ENCODE peak calls at places on chromosomes 6 and 20, in six cellular contexts. One of them, this sample, is unnamed. For H3K4me1, the result is how much of the 10 kb centered on the place peaks cover.

GRCh38 chr6:142387997-142388815 is 86.4 kb downstream of the ADGRG6 start:
- DNase-seq in hepatocyte: peak
- DNase-seq in heart right ventricle: no peak
- DNase-seq in fibroblast of lung: peak
- DNase-seq in mammary epithelial cell: peak
- DNase-seq in suprapubic skin: no peak
- DNase-seq in this sample: no peak

GRCh38 chr6:131979515-131980337 is 28.6 kb upstream of the CCN2 start:
- DNase-seq in mammary epithelial cell: peak
- DNase-seq in heart right ventricle: no peak
- DNase-seq in suprapubic skin: no peak
- DNase-seq in fibroblast of lung: peak
- DNase-seq in hepatocyte: no peak
- DNase-seq in this sample: no peak

GRCh38 chr20:19934792-19935491 is 82.2 kb upstream of the NAA20 start:
- DNase-seq in fibroblast of lung: no peak
- DNase-seq in mammary epithelial cell: peak
- DNase-seq in hepatocyte: peak
- DNase-seq in heart right ventricle: peak
- DNase-seq in suprapubic skin: peak
- DNase-seq in this sample: peak

GRCh38 chr6:97394160-97394748 is 111.2 kb upstream of the MMS22L start:
- DNase-seq in hepatocyte: peak
- DNase-seq in mammary epithelial cell: peak
- DNase-seq in fibroblast of lung: peak
- DNase-seq in heart right ventricle: no peak
- DNase-seq in suprapubic skin: no peak
- DNase-seq in this sample: peak

GRCh38 chr6:95581073-95581472 is 3.7 kb downstream of the MANEA start:
- DNase-seq in suprapubic skin: no peak
- DNase-seq in heart right ventricle: no peak
- DNase-seq in fibroblast of lung: no peak
- DNase-seq in hepatocyte: no peak
- DNase-seq in mammary epithelial cell: no peak
- DNase-seq in this sample: no peak

GRCh38 chr20:36175016-36175415 is 20.5 kb downstream of the EPB41L1 start:
- DNase-seq in mammary epithelial cell: no peak
- DNase-seq in fibroblast of lung: peak
- DNase-seq in suprapubic skin: no peak
- DNase-seq in hepatocyte: no peak
- DNase-seq in heart right ventricle: no peak
- DNase-seq in this sample: no peak

GRCh38 chr6:161128680-161129196 is 137.2 kb downstream of the MAP3K4 start:
- DNase-seq in suprapubic skin: no peak
- DNase-seq in mammary epithelial cell: peak
- DNase-seq in fibroblast of lung: peak
- DNase-seq in hepatocyte: no peak
- DNase-seq in heart right ventricle: no peak
- DNase-seq in this sample: no peak

GRCh38 chr6:95785785-95786184 is 208.4 kb downstream of the MANEA start:
- DNase-seq in hepatocyte: no peak
- DNase-seq in mammary epithelial cell: no peak
- DNase-seq in fibroblast of lung: no peak
- DNase-seq in heart right ventricle: no peak
- DNase-seq in suprapubic skin: no peak
- DNase-seq in this sample: no peak

GRCh38 chr6:20572940-20573339 is 38.7 kb downstream of the CDKAL1 start:
- DNase-seq in fibroblast of lung: peak
- DNase-seq in hepatocyte: peak
- DNase-seq in heart right ventricle: no peak
- DNase-seq in mammary epithelial cell: peak
- DNase-seq in suprapubic skin: no peak
- DNase-seq in this sample: no peak

GRCh38 chr6:106751501-106752252 is 122.3 kb downstream of the QRSL1 start:
- DNase-seq in fibroblast of lung: peak
- DNase-seq in hepatocyte: no peak
- DNase-seq in mammary epithelial cell: peak
- DNase-seq in heart right ventricle: no peak
- DNase-seq in suprapubic skin: no peak
- DNase-seq in this sample: no peak

GRCh38 chr6:128173290-128173689 is 272.4 kb upstream of the THEMIS start:
- DNase-seq in heart right ventricle: no peak
- DNase-seq in suprapubic skin: no peak
- DNase-seq in hepatocyte: no peak
- DNase-seq in fibroblast of lung: peak
- DNase-seq in mammary epithelial cell: peak
- DNase-seq in this sample: no peak

GRCh38 chr6:7561153-7561964 is 19.9 kb downstream of the DSP start:
- DNase-seq in fibroblast of lung: no peak
- DNase-seq in mammary epithelial cell: peak
- DNase-seq in heart right ventricle: no peak
- DNase-seq in hepatocyte: peak
- DNase-seq in suprapubic skin: no peak
- DNase-seq in this sample: peak

GRCh38 chr6:46130665-46131064 is 876 bp downstream of the ENPP4 start:
- DNase-seq in heart right ventricle: no peak
- DNase-seq in suprapubic skin: no peak
- DNase-seq in hepatocyte: no peak
- DNase-seq in fibroblast of lung: no peak
- DNase-seq in mammary epithelial cell: no peak
- DNase-seq in this sample: no peak

GRCh38 chr6:67219336-67219735 is 1415.7 kb upstream of the ADGRB3 start:
- DNase-seq in fibroblast of lung: no peak
- DNase-seq in heart right ventricle: no peak
- DNase-seq in hepatocyte: no peak
- DNase-seq in suprapubic skin: no peak
- DNase-seq in mammary epithelial cell: no peak
- DNase-seq in this sample: no peak

GRCh38 chr6:67221226-67221625 is 1413.9 kb upstream of the ADGRB3 start:
- DNase-seq in suprapubic skin: no peak
- DNase-seq in mammary epithelial cell: no peak
- DNase-seq in heart right ventricle: no peak
- DNase-seq in fibroblast of lung: no peak
- DNase-seq in hepatocyte: no peak
- DNase-seq in this sample: no peak

GRCh38 chr6:67224989-67225388 is 1410.1 kb upstream of the ADGRB3 start:
- DNase-seq in hepatocyte: no peak
- DNase-seq in suprapubic skin: no peak
- DNase-seq in fibroblast of lung: no peak
- DNase-seq in mammary epithelial cell: no peak
- DNase-seq in heart right ventricle: no peak
- DNase-seq in this sample: no peak
- H3K4me1 ChIP-seq in hepatocyte: under half
- H3K4me1 ChIP-seq in suprapubic skin: under half
- H3K4me1 ChIP-seq in fibroblast of lung: under half
- H3K4me1 ChIP-seq in mammary epithelial cell: under half
- H3K4me1 ChIP-seq in heart right ventricle: under half
- H3K4me1 ChIP-seq in this sample: under half

GRCh38 chr6:47250302-47250701 is 59.4 kb downstream of the TNFRSF21 start:
- DNase-seq in suprapubic skin: no peak
- DNase-seq in fibroblast of lung: no peak
- DNase-seq in mammary epithelial cell: no peak
- DNase-seq in heart right ventricle: no peak
- DNase-seq in hepatocyte: no peak
- DNase-seq in this sample: no peak
- H3K4me1 ChIP-seq in suprapubic skin: under half
- H3K4me1 ChIP-seq in fibroblast of lung: under half
- H3K4me1 ChIP-seq in mammary epithelial cell: under half
- H3K4me1 ChIP-seq in heart right ventricle: under half
- H3K4me1 ChIP-seq in hepatocyte: under half
- H3K4me1 ChIP-seq in this sample: under half

GRCh38 chr6:44063561-44064059 is 63.6 kb downstream of the MRPL14 start:
- DNase-seq in suprapubic skin: no peak
- DNase-seq in fibroblast of lung: no peak
- DNase-seq in hepatocyte: no peak
- DNase-seq in mammary epithelial cell: no peak
- DNase-seq in heart right ventricle: no peak
- DNase-seq in this sample: no peak
- H3K4me1 ChIP-seq in suprapubic skin: half or more
- H3K4me1 ChIP-seq in fibroblast of lung: half or more
- H3K4me1 ChIP-seq in hepatocyte: under half
- H3K4me1 ChIP-seq in mammary epithelial cell: half or more
- H3K4me1 ChIP-seq in heart right ventricle: under half
- H3K4me1 ChIP-seq in this sample: under half

DNA sequence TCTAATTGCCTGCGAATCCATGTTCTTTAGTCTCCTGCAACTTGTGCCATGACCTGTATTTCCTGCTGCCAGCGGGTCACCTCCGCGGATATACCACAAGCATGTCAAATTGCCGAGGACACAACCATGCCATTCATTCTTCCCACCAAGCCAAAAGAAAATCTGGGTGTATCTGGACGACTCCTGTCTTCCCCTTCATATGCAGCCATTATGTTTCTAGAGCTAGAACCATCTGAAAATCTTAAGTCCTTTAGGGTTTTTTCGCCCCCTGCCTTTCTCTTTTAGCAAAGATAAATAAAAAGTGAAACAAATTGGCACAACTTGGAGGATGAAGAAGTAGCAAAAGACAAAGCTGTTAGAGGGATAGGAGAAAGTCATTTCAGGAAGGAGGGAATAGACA is 242.6 kb downstream of the ARID1B start:
- DNase-seq in fibroblast of lung: no peak
- DNase-seq in mammary epithelial cell: no peak
- DNase-seq in hepatocyte: peak
- DNase-seq in heart right ventricle: no peak
- DNase-seq in suprapubic skin: no peak
- DNase-seq in this sample: no peak
- H3K4me1 ChIP-seq in fibroblast of lung: under half
- H3K4me1 ChIP-seq in mammary epithelial cell: under half
- H3K4me1 ChIP-seq in hepatocyte: under half
- H3K4me1 ChIP-seq in heart right ventricle: under half
- H3K4me1 ChIP-seq in suprapubic skin: under half
- H3K4me1 ChIP-seq in this sample: under half

DNA sequence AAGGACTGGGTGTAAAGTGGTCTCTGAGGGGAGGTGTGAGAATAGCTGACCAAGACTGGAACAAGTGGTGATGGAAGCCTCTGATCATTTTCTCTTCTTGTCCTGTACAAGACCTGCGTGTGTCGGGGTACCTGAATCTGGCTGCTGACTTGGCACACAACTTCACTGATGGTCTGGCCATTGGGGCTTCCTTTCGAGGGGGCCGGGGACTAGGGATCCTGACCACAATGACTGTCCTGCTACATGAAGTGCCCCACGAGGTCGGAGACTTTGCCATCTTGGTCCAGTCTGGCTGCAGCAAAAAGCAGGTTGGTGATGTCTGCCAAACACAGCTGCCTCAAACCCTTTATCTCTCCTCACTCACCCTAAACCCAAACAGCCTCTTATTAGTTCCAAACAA is 1.7 kb upstream of the HSD17B8 start:
- DNase-seq in mammary epithelial cell: no peak
- DNase-seq in heart right ventricle: no peak
- DNase-seq in suprapubic skin: peak
- DNase-seq in hepatocyte: no peak
- DNase-seq in fibroblast of lung: no peak
- DNase-seq in this sample: no peak
- H3K4me1 ChIP-seq in mammary epithelial cell: under half
- H3K4me1 ChIP-seq in heart right ventricle: under half
- H3K4me1 ChIP-seq in suprapubic skin: half or more
- H3K4me1 ChIP-seq in hepatocyte: under half
- H3K4me1 ChIP-seq in fibroblast of lung: under half
- H3K4me1 ChIP-seq in this sample: under half

DNA sequence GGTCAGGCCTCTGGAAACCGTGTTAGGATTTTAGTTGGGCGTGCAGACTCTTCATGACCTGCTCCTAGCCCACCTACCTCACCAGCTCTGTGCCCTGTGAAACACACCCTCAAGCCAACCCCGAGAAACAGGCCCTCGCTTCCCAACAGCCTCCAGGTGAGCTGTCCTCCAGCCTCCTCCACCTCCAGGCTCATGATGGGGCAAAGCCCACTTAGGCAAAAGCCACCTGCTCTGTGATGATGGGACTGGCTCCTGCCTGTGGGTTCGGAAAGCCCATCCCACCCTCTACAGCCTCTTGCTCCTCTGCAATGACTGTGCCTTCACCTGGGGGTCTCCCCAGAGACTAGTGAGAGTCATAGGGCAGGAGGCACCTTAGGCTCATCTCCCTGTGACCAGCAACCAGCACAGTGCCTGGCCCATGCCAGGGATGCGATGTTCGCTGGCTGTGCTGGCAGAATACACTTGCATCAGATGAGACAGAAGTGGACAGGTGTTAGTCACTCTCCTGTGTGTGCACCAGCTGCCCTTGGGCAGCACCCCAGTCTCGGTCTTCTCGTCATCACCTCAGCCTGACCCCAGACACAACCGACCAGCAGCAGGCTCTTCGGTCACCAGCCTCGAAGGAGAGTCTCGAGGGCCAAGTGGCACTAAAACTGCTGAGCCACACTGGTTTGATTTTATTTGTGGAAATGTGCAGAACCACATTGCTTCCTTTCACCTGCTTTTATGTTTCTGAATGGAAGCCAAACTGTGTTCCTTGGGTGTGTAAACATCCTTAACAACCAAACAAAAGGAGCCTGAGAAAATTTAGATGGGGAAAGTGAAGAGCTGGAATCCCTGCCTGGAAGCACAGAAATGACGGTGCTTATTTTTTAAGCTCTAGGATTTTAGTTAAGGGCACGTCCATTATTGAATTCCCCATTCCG is 10.7 kb downstream of the PXDC1 start:
- DNase-seq in fibroblast of lung: no peak
- DNase-seq in mammary epithelial cell: no peak
- DNase-seq in heart right ventricle: no peak
- DNase-seq in hepatocyte: no peak
- DNase-seq in suprapubic skin: no peak
- DNase-seq in this sample: no peak
- H3K4me1 ChIP-seq in fibroblast of lung: under half
- H3K4me1 ChIP-seq in mammary epithelial cell: under half
- H3K4me1 ChIP-seq in heart right ventricle: under half
- H3K4me1 ChIP-seq in hepatocyte: under half
- H3K4me1 ChIP-seq in suprapubic skin: half or more
- H3K4me1 ChIP-seq in this sample: under half

DNA sequence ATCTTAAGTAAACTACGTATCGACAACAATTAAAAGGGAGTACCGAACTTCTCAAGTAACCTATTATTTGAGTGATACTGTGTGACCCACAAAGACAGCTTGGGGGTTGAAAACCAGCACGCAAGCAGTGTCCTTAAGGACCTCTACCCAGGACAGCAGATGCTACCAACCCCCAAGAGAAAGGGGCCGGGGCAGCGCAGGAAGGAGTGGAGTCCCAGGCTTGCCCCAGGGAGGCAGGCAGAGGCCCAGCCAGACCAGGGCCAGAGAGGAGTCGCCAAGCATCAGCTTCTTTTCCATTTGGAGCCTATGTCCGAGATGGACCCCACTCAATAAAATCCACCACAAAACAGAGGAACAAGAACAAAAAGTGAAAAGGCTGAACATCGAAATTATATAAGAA is 11.9 kb downstream of the DIDO1 start:
- DNase-seq in fibroblast of lung: no peak
- DNase-seq in suprapubic skin: no peak
- DNase-seq in hepatocyte: no peak
- DNase-seq in mammary epithelial cell: no peak
- DNase-seq in heart right ventricle: no peak
- DNase-seq in this sample: no peak
- H3K4me1 ChIP-seq in fibroblast of lung: under half
- H3K4me1 ChIP-seq in suprapubic skin: half or more
- H3K4me1 ChIP-seq in hepatocyte: under half
- H3K4me1 ChIP-seq in mammary epithelial cell: under half
- H3K4me1 ChIP-seq in heart right ventricle: under half
- H3K4me1 ChIP-seq in this sample: under half